ENCODE peak calls at places on chromosomes 2 and 18, in seven cellular contexts. K is HCT116, R is IMR-90, X is HepG2, B is K562, Y is H1, J is GM12878. G is an unnamed sample.

GRCh38 chr2:23042176-23042909 is 342.6 kb upstream of the KLHL29 start:
- DNase-seq in K (no peak), R (no peak), B (no peak), X (no peak), J (no peak), Y (no peak), G (no peak)

GRCh38 chr2:148861367-148861766 is 13.7 kb upstream of the KIF5C start:
- DNase-seq in B (no peak), J (no peak), K (no peak), Y (no peak), X (no peak), R (no peak), G (no peak)

GRCh38 chr2:246489-247145 is 17.2 kb downstream of the SH3YL1 start:
- DNase-seq in B (peak), X (peak), J (no peak), R (peak), Y (no peak), K (peak), G (peak)

GRCh38 chr2:37156071-37156856 is 516 bp downstream of the EIF2AK2 start:
- DNase-seq in J (no peak), Y (peak), X (peak), R (peak), B (peak), K (peak), G (peak)

GRCh38 chr2:220374282-220374681 is 746.9 kb downstream of the SLC4A3 start:
- DNase-seq in X (no peak), J (no peak), Y (no peak), R (peak), B (no peak), K (no peak), G (no peak)

GRCh38 chr2:129803067-129803466 is 176.4 kb upstream of the RAB6C start:
- DNase-seq in R (no peak), J (no peak), B (no peak), Y (no peak), K (no peak), X (no peak), G (no peak)

GRCh38 chr2:3620834-3621233 is 25.9 kb downstream of the COLEC11 start:
- DNase-seq in B (no peak), K (no peak), Y (no peak), X (peak), R (peak), J (no peak), G (no peak)

GRCh38 chr18:31516432-31516831 is 18.5 kb downstream of the DSG2 start:
- DNase-seq in K (no peak), J (no peak), R (no peak), B (no peak), X (no peak), Y (no peak), G (no peak)

GRCh38 chr2:58045580-58046334 is 849 bp upstream of the VRK2 start:
- DNase-seq in K (no peak), J (no peak), Y (no peak), X (no peak), R (no peak), B (peak), G (no peak)

GRCh38 chr18:14941256-14941655 is 193.3 kb downstream of the ANKRD30B start:
- DNase-seq in Y (no peak), K (no peak), R (no peak), X (no peak), B (no peak), J (no peak), G (no peak)

GRCh38 chr2:221429741-221430491 is 142.2 kb downstream of the EPHA4 start:
- DNase-seq in B (no peak), Y (no peak), J (no peak), K (no peak), R (peak), X (no peak), G (no peak)

GRCh38 chr18:11005528-11005927 is 143.8 kb downstream of the PIEZO2 start:
- DNase-seq in J (peak), B (no peak), Y (no peak), R (peak), K (no peak), X (peak), G (peak)

GRCh38 chr2:232444409-232445148 is 11.4 kb upstream of the ALPI start:
- DNase-seq in K (peak), R (peak), X (peak), J (no peak), Y (peak), B (peak), G (peak)

GRCh38 chr2:54524236-54524991 is 68.3 kb downstream of the SPTBN1 start:
- DNase-seq in Y (no peak), J (peak), X (no peak), B (peak), K (no peak), R (peak), G (peak)

GRCh38 chr2:207136872-207137271 is 28.9 kb downstream of the KLF7 start:
- DNase-seq in B (no peak), J (no peak), K (no peak), X (peak), Y (no peak), R (no peak), G (no peak)

GRCh38 chr2:128466377-128467175 is 147.9 kb upstream of the HS6ST1 start:
- DNase-seq in K (no peak), B (no peak), J (no peak), X (no peak), R (no peak), Y (peak), G (no peak)

GRCh38 chr2:200226652-200227426 is 79.7 kb upstream of the SPATS2L start:
- DNase-seq in Y (no peak), K (no peak), X (no peak), R (no peak), B (no peak), J (no peak), G (no peak)

GRCh38 chr2:232882505-232883115 is 12.5 kb downstream of the SNORC start:
- DNase-seq in R (no peak), J (no peak), Y (no peak), K (no peak), X (no peak), B (no peak), G (no peak)

GRCh38 chr18:34710430-34711386 is 610 bp downstream of the DTNA start:
- DNase-seq in K (no peak), X (no peak), Y (no peak), J (no peak), B (no peak), R (peak), G (no peak)

GRCh38 chr18:49055787-49056186 is 105.0 kb upstream of the SMAD7 start:
- DNase-seq in J (peak), X (no peak), Y (no peak), B (peak), K (no peak), R (peak), G (no peak)

GRCh38 chr18:28511421-28511821 is 334.5 kb upstream of the CDH2 start:
- DNase-seq in J (no peak), Y (no peak), X (no peak), R (peak), K (no peak), B (no peak), G (no peak)

GRCh38 chr2:95391641-95392310 is 10.7 kb upstream of the FAHD2A start:
- DNase-seq in J (no peak), Y (no peak), K (no peak), R (no peak), B (no peak), X (peak), G (no peak)

GRCh38 chr2:71833855-71834554 is 313.7 kb downstream of the CYP26B1 start:
- DNase-seq in K (no peak), J (no peak), B (no peak), X (no peak), R (no peak), Y (no peak), G (no peak)

GRCh38 chr18:68426731-68427315 is 288.1 kb downstream of the TMX3 start:
- DNase-seq in K (no peak), R (peak), Y (no peak), J (no peak), B (no peak), X (no peak), G (no peak)

GRCh38 chr2:74267068-74267467 is 68.7 kb downstream of the MTHFD2 start:
- DNase-seq in R (no peak), K (peak), Y (no peak), X (peak), B (peak), J (no peak), G (peak)

GRCh38 chr2:40317047-40317446 is 134.8 kb downstream of the SLC8A1 start:
- DNase-seq in Y (no peak), X (no peak), J (no peak), K (no peak), B (no peak), R (peak), G (peak)

GRCh38 chr2:84970956-84971798 is at the start of gene KCMF1:
- DNase-seq in Y (peak), K (no peak), J (no peak), R (peak), X (no peak), B (peak), G (peak)

GRCh38 chr18:2589345-2590060 is 18.1 kb downstream of the NDC80 start:
- DNase-seq in R (no peak), B (no peak), J (no peak), X (peak), K (peak), Y (no peak), G (no peak)

GRCh38 chr2:33791625-33792024 is 192.5 kb upstream of the FAM98A start:
- DNase-seq in Y (no peak), B (no peak), J (no peak), R (peak), K (no peak), X (no peak), G (peak)

GRCh38 chr2:158841839-158842238 is 46.7 kb downstream of the DAPL1 start:
- DNase-seq in K (no peak), R (peak), J (no peak), Y (no peak), X (no peak), B (no peak), G (no peak)

GRCh38 chr2:234983011-234983726 is 31.4 kb downstream of the SH3BP4 start:
- DNase-seq in X (no peak), Y (no peak), R (no peak), K (no peak), J (no peak), B (no peak), G (no peak)

GRCh38 chr2:11411768-11412448 is 54.1 kb downstream of the E2F6 start:
- DNase-seq in R (peak), J (no peak), Y (peak), X (peak), B (peak), K (no peak), G (peak)

GRCh38 chr2:10124538-10125045 is 2.1 kb downstream of the RRM2 start:
- DNase-seq in B (peak), Y (no peak), J (no peak), K (no peak), X (peak), R (peak), G (no peak)

GRCh38 chr2:176827269-176827668 is 385.3 kb upstream of the HNRNPA3 start:
- DNase-seq in Y (no peak), R (no peak), B (no peak), X (no peak), J (peak), K (no peak), G (no peak)

GRCh38 chr2:241466230-241466629 is 42.2 kb downstream of the STK25 start:
- DNase-seq in K (no peak), R (no peak), X (no peak), Y (no peak), J (no peak), B (no peak), G (no peak)

GRCh38 chr2:241461693-241462677 is 46.4 kb downstream of the STK25 start:
- DNase-seq in Y (no peak), B (no peak), X (no peak), K (no peak), J (no peak), R (no peak), G (no peak)

GRCh38 chr2:241467777-241468570 is 40.4 kb downstream of the STK25 start:
- DNase-seq in R (no peak), K (no peak), X (no peak), J (no peak), Y (no peak), B (no peak), G (no peak)

GRCh38 chr2:241463276-241464135 is 44.9 kb downstream of the STK25 start:
- DNase-seq in K (no peak), B (no peak), X (no peak), Y (no peak), J (no peak), R (no peak), G (no peak)

DNA sequence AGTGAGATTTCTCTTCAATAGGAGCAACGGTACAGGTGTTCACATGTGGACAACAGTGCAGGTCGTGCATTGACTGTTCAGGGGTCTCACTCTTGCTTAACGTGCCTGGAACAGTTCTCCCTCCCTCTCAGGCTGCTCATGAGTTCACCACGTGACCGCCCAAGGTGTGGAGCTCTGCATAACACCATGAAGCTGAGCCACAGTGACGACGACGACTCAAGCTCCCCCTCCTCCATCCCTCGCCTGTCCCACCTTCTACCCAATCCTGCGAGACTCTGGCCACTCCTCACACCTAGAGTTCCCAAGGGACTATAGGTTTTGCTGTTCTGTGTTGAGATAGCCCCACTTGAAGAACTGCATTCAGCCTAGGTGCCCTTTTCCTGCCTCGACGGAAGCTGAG is 42.8 kb downstream of the STK25 start:
- DNase-seq in K (no peak), Y (no peak), X (no peak), R (no peak), B (no peak), J (no peak), G (no peak)
- TF ChIP-seq POLR2A in K (no peak), Y (no peak), X (no peak), R (no peak), B (no peak), J (no peak), G (no peak)

DNA sequence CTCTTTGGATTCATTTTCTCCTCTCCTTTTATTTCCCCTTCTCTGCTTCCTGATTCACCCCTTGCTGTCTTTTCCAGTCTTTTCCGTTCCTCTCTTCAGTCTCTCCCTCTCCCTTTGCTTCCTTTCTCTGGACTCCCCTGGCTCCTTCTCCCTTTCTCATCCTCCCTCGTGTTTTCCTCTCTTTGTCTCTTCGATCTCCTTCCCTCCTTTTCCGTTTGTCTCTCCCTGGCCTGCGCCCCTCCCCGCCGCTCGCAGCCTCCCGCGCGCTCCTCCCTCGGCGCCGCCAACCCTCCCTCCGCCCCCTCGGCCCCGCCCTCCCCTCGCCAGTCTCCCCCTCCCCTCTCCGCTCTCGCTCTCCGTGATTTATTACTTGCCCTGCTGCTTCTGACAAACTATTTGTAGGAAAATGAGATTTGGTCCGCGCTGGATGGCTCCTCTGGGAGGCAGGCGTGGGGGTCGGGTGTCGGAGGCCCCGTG is 46.0 kb upstream of the PAX8 start:
- DNase-seq in K (peak), X (no peak), J (no peak), R (peak), Y (peak), B (peak), G (peak)
- TF ChIP-seq CEBPB in K (no peak), X (no peak), J (no peak), R (no peak), Y (no peak), B (no peak), G (no peak)

GRCh38 chr2:97662895-97663625 is 784 bp downstream of the ACTR1B start:
- DNase-seq in K (no peak), J (peak), Y (peak), B (peak), X (peak), R (peak), G (peak)
- TF ChIP-seq POLR2A in K (no peak), J (peak), Y (no peak), B (peak), X (peak), R (peak), G (no peak)

DNA sequence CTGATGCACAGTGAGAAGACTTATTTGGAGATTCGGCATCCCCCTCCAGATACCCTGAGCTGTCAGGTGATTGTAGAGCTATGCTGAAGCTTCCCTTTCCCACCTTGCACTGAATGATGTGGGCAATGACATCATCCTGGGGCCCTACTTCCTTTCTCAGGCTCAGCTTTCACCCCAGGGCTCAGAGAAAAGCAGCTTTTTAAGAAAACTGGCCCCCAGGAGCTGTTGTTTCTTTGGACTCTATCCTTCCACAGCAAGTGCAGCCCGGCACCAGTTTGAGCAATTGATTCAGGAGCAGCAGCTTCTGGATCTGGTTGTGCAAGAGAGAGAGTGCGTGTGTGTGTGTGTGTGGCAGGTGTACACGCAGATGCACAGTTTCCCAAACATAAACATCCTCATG is 251.3 kb downstream of the ANAPC1 start:
- DNase-seq in B (no peak), K (no peak), R (peak), Y (no peak), J (no peak), X (no peak), G (no peak)
- TF ChIP-seq CEBPB in B (no peak), K (no peak), R (peak), Y (no peak), J (no peak), X (no peak), G (no peak)

GRCh38 chr2:8679827-8680731 is 1.8 kb upstream of the ID2 start:
- DNase-seq in K (peak), X (peak), Y (no peak), R (peak), J (no peak), B (peak), G (peak)
- TF ChIP-seq POLR2A in K (peak), X (no peak), Y (no peak), R (peak), J (no peak), B (peak), G (peak)

DNA sequence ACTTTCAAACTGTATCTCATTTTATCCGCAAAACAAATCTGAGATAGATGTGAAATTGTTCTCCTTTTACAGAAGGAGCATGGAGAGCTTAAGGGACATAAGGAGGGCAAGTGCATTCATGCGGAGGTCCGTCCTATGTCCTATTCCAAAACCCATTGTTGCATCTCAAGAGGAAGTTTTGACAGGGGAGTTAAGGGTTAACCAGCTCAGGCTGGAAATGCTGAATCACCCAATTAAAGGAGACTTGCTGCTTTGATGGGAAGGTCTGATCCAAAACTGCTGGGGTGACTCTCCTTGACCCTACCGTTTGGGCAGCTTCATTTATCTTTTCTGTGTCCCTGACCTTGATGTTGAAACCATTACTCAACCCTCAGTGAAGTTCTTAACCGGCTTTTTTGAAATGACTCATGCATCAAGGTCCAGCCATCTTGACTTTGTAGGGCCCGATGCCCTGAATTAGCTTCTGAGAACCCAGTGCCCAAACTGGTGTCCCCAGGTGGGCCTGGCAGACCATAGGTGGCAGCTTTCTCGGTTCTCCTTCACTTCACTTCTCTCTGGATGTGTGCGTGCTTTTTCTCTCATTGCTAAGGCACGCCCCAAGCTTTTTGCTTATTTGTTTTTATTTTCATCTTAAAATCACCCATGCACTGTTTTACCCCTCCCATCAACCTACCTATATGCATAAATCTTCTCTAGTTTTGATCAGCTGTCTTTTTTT is 15.9 kb upstream of the TXNDC2 start:
- DNase-seq in J (peak), B (peak), X (peak), K (peak), R (peak), Y (no peak), G (peak)
- TF ChIP-seq CEBPB in J (no peak), B (peak), X (peak), K (peak), R (peak), Y (no peak), G (peak)

GRCh38 chr2:120252207-120253020 is at the start of gene RALB:
- DNase-seq in R (peak), K (peak), X (peak), Y (peak), B (peak), J (peak), G (peak)
- TF ChIP-seq POLR2A in R (peak), K (peak), X (peak), Y (no peak), B (peak), J (peak), G (peak)

GRCh38 chr2:201704536-201704935 is 6.1 kb upstream of the MPP4 start:
- DNase-seq in Y (no peak), J (no peak), R (peak), K (no peak), X (no peak), B (no peak), G (no peak)

GRCh38 chr2:201707753-201708152 is 9.3 kb upstream of the MPP4 start:
- DNase-seq in Y (no peak), X (no peak), B (no peak), R (peak), K (no peak), J (no peak), G (no peak)

GRCh38 chr2:201709049-201709448 is 10.6 kb upstream of the MPP4 start:
- DNase-seq in J (no peak), K (no peak), Y (no peak), X (no peak), B (no peak), R (no peak), G (no peak)

GRCh38 chr2:201709747-201710146 is 11.3 kb upstream of the MPP4 start:
- DNase-seq in B (peak), X (no peak), J (no peak), Y (no peak), K (no peak), R (no peak), G (no peak)

DNA sequence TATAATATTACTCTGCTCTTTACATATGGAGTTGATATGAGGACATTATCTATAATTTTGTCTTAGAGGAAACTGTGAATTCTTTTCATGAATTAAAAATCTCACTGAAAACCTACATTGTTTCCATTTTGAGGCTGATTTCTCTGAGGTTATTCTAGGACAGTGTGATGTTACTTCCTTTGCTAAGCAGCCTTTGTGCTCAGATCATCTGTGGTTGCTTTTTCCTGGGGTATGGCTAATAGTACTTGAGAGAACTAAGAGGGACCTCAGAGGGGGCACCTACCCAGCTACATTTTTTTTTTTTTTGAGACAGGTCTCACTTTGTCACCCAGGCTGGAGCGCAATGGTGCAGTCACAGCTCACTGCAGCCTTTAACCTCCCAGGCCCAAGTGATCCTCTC is 8.7 kb upstream of the MPP4 start:
- DNase-seq in J (no peak), Y (no peak), R (no peak), B (no peak), K (no peak), X (no peak), G (no peak)
- TF ChIP-seq CEBPB in J (no peak), Y (no peak), R (no peak), B (no peak), K (no peak), X (no peak), G (no peak)

GRCh38 chr2:217790195-217790594 is 212.6 kb downstream of the TNS1 start:
- DNase-seq in R (no peak), B (no peak), K (no peak), X (peak), J (no peak), Y (no peak), G (no peak)
- TF ChIP-seq POLR2A in R (no peak), B (no peak), K (no peak), X (peak), J (peak), Y (no peak), G (no peak)

G was measured in A549.